ENCODE peak calls at places on chromosomes 16 and 17, in four cellular contexts. K is H1, Z is GM12878, N is HepG2. A is an unnamed sample. For H3K4me1, the result is how much of the 10 kb centered on the place peaks cover.

GRCh38 chr17:64775701-64776570 is 113.8 kb upstream of the SMURF2 start:
- DNase-seq in K (no peak), Z (no peak), N (peak), A (no peak)

GRCh38 chr17:76671123-76671911 is 27.8 kb upstream of the ST6GALNAC1 start:
- DNase-seq in K (peak), Z (peak), N (peak), A (peak)

GRCh38 chr17:15453246-15453645 is 14.2 kb downstream of the CDRT4 start:
- DNase-seq in K (no peak), Z (no peak), N (no peak), A (no peak)

GRCh38 chr17:4235372-4236279 is 28.2 kb downstream of the ANKFY1 start:
- DNase-seq in K (no peak), Z (no peak), N (no peak), A (no peak)

GRCh38 chr17:37276475-37276874 is 99.3 kb upstream of the C17orf78 start:
- DNase-seq in K (no peak), Z (no peak), N (no peak), A (no peak)

GRCh38 chr16:80144191-80144590 is 396.6 kb upstream of the DYNLRB2 start:
- DNase-seq in K (no peak), Z (peak), N (no peak), A (no peak)

GRCh38 chr16:87562201-87562600 is 40.1 kb upstream of the JPH3 start:
- DNase-seq in K (no peak), Z (no peak), N (no peak), A (no peak)

GRCh38 chr16:27237229-27238015 is 31.1 kb downstream of the NSMCE1 start:
- DNase-seq in K (no peak), Z (peak), N (no peak), A (no peak)

GRCh38 chr16:88924834-88925539 is 52.0 kb downstream of the CBFA2T3 start:
- DNase-seq in K (peak), Z (no peak), N (peak), A (peak)

GRCh38 chr16:86961133-86961720 is 356.0 kb downstream of the C16orf95 start:
- DNase-seq in K (no peak), Z (no peak), N (no peak), A (no peak)

GRCh38 chr17:18988546-18989173 is 15.9 kb downstream of the FAM83G start:
- DNase-seq in K (no peak), Z (no peak), N (peak), A (no peak)

GRCh38 chr16:57764341-57765159 is 29.0 kb downstream of the KATNB1 start:
- DNase-seq in K (peak), Z (peak), N (peak), A (peak)

GRCh38 chr16:625402-626173 is 5.2 kb upstream of the WFIKKN1 start:
- DNase-seq in K (no peak), Z (no peak), N (no peak), A (no peak)

GRCh38 chr17:20073056-20073979 is 64.2 kb downstream of the SPECC1 start:
- DNase-seq in K (no peak), Z (no peak), N (no peak), A (no peak)

GRCh38 chr16:20332411-20332810 is 5.1 kb upstream of the GP2 start:
- DNase-seq in K (no peak), Z (no peak), N (no peak), A (no peak)

GRCh38 chr17:52827526-52827925 is 669.0 kb upstream of the CA10 start:
- DNase-seq in K (no peak), Z (no peak), N (peak), A (no peak)

GRCh38 chr16:88348377-88349152 is 34.2 kb upstream of the ZNF469 start:
- DNase-seq in K (no peak), Z (no peak), N (no peak), A (no peak)

GRCh38 chr17:41919840-41920579 is 1.3 kb upstream of the ACLY start:
- DNase-seq in K (no peak), Z (no peak), N (no peak), A (no peak)

GRCh38 chr16:57609541-57610401 is 18.7 kb upstream of the ADGRG1 start:
- DNase-seq in K (no peak), Z (peak), N (no peak), A (no peak)

GRCh38 chr16:86758932-86759331 is 180.6 kb downstream of the FOXL1 start:
- DNase-seq in K (no peak), Z (no peak), N (no peak), A (no peak)

GRCh38 chr16:72832640-72833039 is 215.3 kb downstream of the ZFHX3 start:
- DNase-seq in K (no peak), Z (no peak), N (peak), A (peak)

GRCh38 chr16:88083582-88083981 is 132.3 kb downstream of the BANP start:
- DNase-seq in K (no peak), Z (no peak), N (no peak), A (no peak)

GRCh38 chr17:71363661-71364060 is 757.2 kb upstream of the SOX9 start:
- DNase-seq in K (no peak), Z (no peak), N (no peak), A (no peak)

GRCh38 chr16:57134982-57135381 is 42.6 kb downstream of the CPNE2 start:
- DNase-seq in K (no peak), Z (no peak), N (no peak), A (no peak)

GRCh38 chr16:70267516-70267915 is 15.8 kb upstream of the EXOSC6 start:
- DNase-seq in K (no peak), Z (no peak), N (peak), A (peak)

DNA sequence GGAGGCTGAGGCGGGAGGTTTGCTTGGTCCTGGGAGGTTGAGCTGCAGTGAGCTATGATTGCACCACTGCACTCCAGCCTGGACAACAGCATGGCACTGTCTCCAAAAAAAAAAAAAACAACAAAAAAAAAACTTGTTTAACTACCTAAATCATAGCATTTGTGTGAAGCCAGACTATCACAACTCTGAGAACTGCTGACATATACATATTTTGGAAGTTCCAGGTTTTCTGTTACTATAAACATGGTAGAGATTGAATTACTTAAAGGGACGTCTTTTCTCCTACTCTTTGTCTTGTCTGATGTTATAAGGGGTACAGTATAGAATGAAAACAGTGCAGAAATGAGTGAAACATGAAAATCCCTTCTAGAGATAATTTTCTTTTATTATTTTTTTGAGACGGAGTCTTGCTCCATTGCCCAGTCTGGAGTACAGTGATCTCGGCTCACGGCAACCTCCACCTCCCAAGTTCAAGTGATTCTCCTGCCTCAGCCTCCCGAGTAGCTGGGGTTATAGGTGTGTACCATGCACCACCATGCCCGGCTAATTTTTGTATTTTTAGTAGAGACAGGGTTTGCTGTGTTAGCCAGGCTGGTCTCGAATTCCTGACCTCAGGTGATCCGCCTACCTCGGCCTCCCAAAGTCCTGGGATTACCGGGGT is 18.4 kb downstream of the ABCC1 start:
- DNase-seq in K (no peak), Z (no peak), N (no peak), A (no peak)
- H3K4me1 ChIP-seq in K (under half), Z (under half), N (under half), A (under half)

DNA sequence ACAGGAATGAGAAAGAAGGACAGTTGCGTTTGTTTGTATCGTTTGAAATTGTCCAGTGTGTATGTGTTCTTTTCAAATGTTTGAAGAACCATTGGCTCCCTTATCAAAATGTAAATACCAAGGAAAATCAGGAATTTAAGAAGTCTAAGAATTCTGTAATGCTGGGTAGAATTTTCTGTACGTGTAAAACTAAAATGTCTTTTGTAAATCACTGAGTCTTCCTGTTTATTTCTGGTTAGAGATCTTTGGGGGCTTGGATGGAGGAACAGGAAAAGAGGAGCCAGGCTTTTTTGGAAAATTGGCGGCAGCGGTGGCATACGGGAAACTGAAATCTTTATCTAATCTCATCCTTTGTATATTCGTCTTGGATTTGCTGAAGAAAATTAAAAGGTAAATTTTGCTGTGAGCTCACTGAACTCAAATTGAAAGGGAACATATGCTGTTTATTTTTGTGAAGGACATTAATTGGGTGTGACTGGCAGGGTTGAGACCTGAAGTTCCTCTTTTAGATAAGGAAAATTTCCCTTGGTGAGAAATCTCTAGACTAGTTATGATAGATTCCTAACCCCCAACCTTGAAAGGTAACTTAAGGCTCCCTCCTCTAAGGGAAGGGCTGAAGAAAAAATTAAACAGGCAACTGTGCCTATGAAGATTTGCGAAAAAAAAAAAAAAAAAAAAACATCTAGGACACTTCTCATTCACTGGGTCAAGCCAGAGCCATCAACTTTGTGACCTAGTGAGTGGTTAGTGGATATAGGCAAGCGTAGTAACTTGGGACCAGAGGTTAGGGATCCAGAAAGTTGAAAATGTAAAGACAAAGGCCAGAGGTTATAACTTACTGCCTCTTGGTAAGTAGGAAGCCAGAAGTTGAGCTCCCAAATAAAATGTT is 10.8 kb downstream of the TAT start:
- DNase-seq in K (no peak), Z (peak), N (no peak), A (no peak)
- TF ChIP-seq SUZ12 in K (no peak), Z (no peak), N (no peak), A (no peak)

DNA sequence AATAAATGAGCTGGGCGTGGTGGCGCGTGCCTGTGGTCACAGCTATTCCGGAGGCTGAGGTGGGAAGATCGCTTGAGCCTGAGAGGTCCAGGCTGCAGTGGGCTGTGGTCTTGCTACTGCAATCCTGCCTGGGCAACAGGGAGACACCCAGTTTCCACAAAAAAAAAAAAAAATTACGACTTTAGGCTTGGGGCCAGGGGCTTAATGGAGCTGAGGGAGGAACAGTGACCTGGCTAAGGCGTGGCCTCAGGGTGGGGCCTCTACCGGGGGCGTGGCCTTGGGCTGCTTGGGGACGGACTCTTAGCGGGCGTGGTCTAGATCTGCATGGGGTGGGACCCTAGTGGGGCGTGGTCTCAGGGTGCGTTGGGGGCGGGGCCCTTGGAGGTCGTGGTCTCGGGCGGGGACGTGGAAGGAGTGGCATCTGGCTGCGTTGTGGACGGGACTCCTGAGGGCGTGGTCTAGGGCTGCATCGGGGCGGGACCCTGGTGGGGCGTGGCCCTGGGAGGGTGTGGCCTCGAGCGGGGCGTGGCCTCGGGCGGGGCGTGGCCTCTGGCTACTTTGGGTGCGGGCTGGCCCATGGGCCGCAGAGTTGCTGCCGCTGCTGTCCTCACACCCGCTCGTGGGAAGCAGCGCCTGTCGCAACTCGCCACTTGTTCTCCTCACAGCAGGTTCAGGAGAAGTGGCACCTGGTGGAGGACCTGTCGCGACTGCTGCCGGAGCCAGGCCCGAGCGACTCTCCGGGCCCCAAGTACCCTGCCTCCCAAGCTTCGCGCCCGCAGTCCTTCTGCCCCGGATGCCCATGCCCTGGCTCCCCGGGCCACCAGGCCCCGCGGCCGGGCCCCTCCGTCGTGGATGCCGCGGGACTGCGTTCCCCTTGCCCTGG is 5.8 kb upstream of the C17orf99 start:
- DNase-seq in K (peak), Z (peak), N (peak), A (peak)
- H3K4me1 ChIP-seq in K (under half), Z (half or more), N (half or more), A (under half)

DNA sequence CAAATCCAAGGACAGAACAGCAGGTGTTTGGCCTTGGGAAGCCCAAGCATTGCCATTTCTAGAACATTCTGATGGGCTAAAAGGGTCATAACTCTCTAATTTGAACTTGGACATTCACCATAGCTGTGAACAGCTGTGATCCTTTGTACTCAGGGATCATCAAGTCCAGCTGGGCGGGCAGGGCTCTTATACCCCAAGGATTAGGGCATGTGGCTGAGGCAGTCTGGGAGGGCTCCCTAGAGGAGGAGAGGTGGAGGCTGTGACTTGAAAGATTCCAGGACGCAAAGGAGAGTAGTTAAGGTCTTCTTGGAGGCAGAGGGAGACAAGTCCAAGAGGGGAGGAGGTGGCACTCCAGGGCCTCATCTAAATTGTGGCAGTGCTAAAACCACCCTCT is 233.1 kb upstream of the GSE1 start:
- DNase-seq in K (no peak), Z (no peak), N (no peak), A (no peak)
- TF ChIP-seq SUZ12 in K (no peak), Z (no peak), N (no peak), A (no peak)

DNA sequence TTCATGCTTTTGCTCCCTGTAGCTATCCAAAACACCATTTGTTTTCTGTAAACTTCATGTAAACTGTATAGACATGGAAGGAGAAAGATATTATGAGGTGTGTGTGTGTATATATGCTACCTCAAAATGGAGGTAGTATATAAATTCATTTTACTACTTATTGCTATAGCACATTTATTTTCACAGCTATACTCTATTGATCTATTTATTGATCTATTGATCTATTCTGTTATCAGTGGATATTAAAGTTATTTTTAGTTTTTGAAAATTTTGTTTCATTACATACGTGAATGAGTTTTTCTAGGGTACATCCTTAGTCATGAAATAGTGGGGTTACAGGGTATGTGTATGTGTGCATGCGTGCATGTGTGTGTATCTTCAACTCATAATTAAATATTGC is 15.5 kb downstream of the ZNRF1 start:
- DNase-seq in K (no peak), Z (no peak), N (no peak), A (no peak)
- H3K4me1 ChIP-seq in K (under half), Z (under half), N (half or more), A (under half)

GRCh38 chr17:28926366-28926765 is 23.5 kb upstream of the DHRS13 start:
- DNase-seq in K (no peak), Z (no peak), N (no peak), A (no peak)

GRCh38 chr17:28928061-28928460 is 23.3 kb downstream of the PHF12 start:
- DNase-seq in K (no peak), Z (no peak), N (no peak), A (no peak)

GRCh38 chr17:28929769-28930168 is 21.5 kb downstream of the PHF12 start:
- DNase-seq in K (no peak), Z (no peak), N (no peak), A (no peak)

GRCh38 chr17:28926786-28927185 is 23.9 kb upstream of the DHRS13 start:
- DNase-seq in K (no peak), Z (no peak), N (no peak), A (no peak)

DNA sequence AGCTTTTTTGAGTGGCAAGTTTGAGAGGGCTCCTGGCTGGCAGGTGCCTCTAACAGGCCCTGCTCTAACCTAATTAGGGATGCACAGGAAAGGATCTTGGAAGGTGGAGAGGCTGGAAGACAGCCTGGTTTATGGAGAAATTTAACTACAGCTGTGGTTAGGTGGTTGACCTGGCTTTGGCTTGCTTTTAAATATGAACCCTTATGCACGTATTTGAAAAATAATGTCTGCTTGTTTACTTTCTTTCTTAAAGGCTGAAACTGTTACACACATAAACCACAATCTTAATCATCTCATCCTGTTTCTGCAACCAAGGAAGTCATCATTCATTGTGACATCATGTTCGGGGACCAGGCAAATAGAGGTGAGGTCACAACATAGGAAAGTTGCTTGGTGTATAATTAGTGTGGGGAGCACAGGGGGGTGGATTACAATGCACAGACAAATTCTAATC is 23.1 kb upstream of the DHRS13 start:
- DNase-seq in K (no peak), Z (peak), N (no peak), A (no peak)
- TF ChIP-seq SUZ12 in K (no peak), Z (no peak), N (no peak), A (no peak)

GRCh38 chr16:49737541-49737940 is 118.4 kb downstream of the ZNF423 start:
- DNase-seq in K (no peak), Z (no peak), N (no peak), A (no peak)

GRCh38 chr16:49743206-49743470 is 112.8 kb downstream of the ZNF423 start:
- DNase-seq in K (no peak), Z (no peak), N (no peak), A (no peak)

GRCh38 chr16:49742428-49743205 is 113.3 kb downstream of the ZNF423 start:
- DNase-seq in K (no peak), Z (no peak), N (no peak), A (no peak)

GRCh38 chr16:49739381-49739780 is 116.5 kb downstream of the ZNF423 start:
- DNase-seq in K (no peak), Z (no peak), N (no peak), A (peak)

DNA sequence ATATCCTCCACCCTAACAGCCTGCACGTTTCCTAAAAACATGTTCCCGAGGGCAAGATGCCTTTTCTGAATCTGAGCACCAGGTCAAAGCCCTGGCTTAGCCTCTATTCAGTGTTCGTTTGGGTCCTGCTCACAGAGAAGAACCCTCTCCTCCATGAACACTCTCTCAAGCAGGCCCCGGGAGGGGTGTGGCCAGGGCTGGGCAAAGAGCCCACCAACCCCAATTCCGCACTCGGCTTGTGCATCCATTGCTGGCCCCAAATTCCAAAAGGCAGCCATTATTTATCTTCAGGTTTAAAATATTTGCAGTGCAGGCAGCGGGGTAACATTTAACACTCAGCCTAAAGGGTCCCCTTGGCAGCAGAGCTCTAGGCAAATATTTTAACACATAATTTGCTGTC is 115.7 kb downstream of the ZNF423 start:
- DNase-seq in K (no peak), Z (no peak), N (no peak), A (no peak)
- H3K4me1 ChIP-seq in K (under half), Z (under half), N (under half), A (under half)

A was measured in NT2/D1.